ENCODE peak calls at places on chromosomes 12 and 14, in nine cellular contexts. Q is A549, O is HepG2, C is NB4, N is WTC11, X is K562, R is endothelial cell of umbilical vein, E is GM12878, J is SK-N-SH. I is an unnamed sample.

GRCh38 chr12:95982602-95983001 is 13.5 kb downstream of the HAL start:
- DNase-seq in O (no peak), C (no peak), R (no peak), J (no peak), N (no peak), Q (no peak), E (no peak), X (no peak), I (no peak)

GRCh38 chr12:57118711-57119271 is 7.6 kb upstream of the STAT6 start:
- DNase-seq in R (no peak), E (no peak), N (no peak), C (peak), J (no peak), Q (no peak), X (no peak), O (no peak), I (no peak)

GRCh38 chr12:112116232-112117060 is 7.9 kb upstream of the NAA25 start:
- DNase-seq in Q (peak), O (peak), J (peak), C (peak), N (peak), X (peak), E (no peak), R (peak), I (peak)

GRCh38 chr12:82708507-82708906 is 21.8 kb downstream of the TMTC2 start:
- DNase-seq in Q (no peak), X (no peak), N (peak), J (peak), R (no peak), E (no peak), O (no peak), C (no peak), I (no peak)

GRCh38 chr12:28242129-28242887 is 52.1 kb downstream of the CCDC91 start:
- DNase-seq in X (peak), C (peak), Q (no peak), N (no peak), J (no peak), E (no peak), O (no peak), R (no peak), I (no peak)

GRCh38 chr14:95535226-95536021 is 574 bp downstream of the GLRX5 start:
- DNase-seq in E (no peak), O (no peak), C (peak), N (peak), X (peak), R (peak), Q (no peak), J (peak), I (no peak)

GRCh38 chr12:91744613-91745012 is 401.0 kb downstream of the BTG1 start:
- DNase-seq in O (no peak), Q (no peak), R (no peak), E (no peak), C (peak), X (no peak), J (peak), N (no peak), I (no peak)

GRCh38 chr12:127052491-127053232 is 1214.3 kb upstream of the TMEM132C start:
- DNase-seq in N (no peak), R (no peak), Q (peak), J (no peak), X (no peak), E (no peak), O (no peak), C (no peak), I (peak)

GRCh38 chr12:88036368-88036965 is 7.3 kb upstream of the C12orf50 start:
- DNase-seq in X (peak), E (no peak), C (peak), N (no peak), R (peak), J (no peak), Q (no peak), O (no peak), I (no peak)

GRCh38 chr12:91978143-91978542 is 167.5 kb downstream of the BTG1 start:
- DNase-seq in E (no peak), O (no peak), R (no peak), J (no peak), X (no peak), C (peak), N (no peak), Q (peak), I (no peak)

GRCh38 chr14:64695071-64695470 is 9.2 kb upstream of the PLEKHG3 start:
- DNase-seq in N (no peak), X (no peak), J (no peak), C (no peak), O (no peak), Q (no peak), R (no peak), E (no peak), I (no peak)

GRCh38 chr12:12976366-12976765 is 23.7 kb downstream of the HEBP1 start:
- DNase-seq in J (no peak), E (no peak), R (peak), Q (peak), O (no peak), X (no peak), N (no peak), C (no peak), I (no peak)

GRCh38 chr12:5379737-5380496 is 52.0 kb upstream of the NTF3 start:
- DNase-seq in C (no peak), J (no peak), E (peak), X (no peak), R (no peak), N (no peak), O (no peak), Q (no peak), I (peak)

DNA sequence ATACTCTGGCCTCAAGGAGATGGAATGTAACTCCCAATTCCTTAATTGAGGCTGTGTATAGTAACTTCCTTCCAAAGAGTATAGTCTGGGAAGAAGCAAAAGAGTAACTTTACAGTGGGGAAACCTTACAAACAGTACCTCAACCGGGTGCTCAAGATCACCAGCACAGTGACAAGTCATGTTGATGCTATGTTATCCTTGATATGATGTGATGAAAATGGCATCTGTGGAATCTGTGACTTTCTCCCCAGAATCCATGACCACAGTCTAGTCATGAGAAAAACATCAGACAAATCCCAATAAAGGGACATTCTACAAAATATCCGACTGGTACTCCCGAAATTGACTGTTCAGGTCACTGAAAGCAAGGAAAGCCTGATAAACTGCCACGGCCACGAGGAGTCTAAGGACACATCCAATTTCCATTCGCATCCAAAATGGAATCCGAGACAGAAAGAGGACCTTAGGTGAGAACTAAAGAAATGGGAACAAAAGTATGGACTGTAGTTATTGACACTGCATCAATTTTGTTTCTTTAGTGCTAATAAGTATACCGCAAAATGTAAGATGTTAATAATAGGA is 97.3 kb upstream of the FRMD6 start:
- DNase-seq in E (no peak), R (peak), C (no peak), O (no peak), Q (peak), X (no peak), J (no peak), N (no peak), I (no peak)
- TF ChIP-seq MAX in E (no peak), R (no peak), C (no peak), O (no peak), Q (no peak), X (no peak), J (no peak), N (no peak), I (no peak)

DNA sequence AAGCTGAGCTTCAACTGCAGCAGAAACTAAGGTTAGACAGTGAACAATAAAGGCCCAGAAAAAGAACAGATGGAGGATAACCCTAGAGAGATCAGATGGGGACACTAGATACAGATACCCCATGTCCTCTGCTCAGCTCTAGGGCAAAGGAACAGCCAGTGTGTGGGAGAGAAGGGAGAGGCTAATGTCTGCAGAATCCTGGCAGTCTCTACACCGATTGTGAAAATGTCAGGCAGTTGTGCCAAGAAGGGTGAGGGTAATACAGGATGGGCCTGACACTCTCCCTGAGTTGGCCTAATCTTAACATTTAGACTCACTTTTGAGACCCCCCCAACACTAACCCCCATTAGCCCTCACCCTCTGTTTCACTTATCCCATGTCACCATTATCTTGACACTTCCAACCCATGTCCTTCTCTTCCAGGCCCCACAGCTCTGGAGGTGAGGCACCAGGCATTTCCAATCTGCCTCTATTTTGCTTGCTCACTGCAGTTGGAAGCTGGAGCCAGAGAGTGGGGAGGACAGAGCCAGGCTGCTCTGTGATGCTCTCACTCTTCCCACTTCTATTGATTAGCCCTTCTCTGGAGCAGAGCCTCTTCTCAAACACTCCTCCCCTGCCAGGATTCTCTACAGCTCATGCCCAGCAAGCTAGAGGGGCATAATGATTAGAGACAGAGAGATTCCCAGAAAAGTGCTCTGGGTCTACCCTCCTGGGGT is 3.0 kb upstream of the BLOC1S1 start:
- DNase-seq in O (no peak), Q (no peak), E (no peak), J (no peak), N (no peak), C (no peak), X (no peak), R (no peak), I (no peak)
- TF ChIP-seq MAX in O (no peak), Q (no peak), E (no peak), J (no peak), N (no peak), C (no peak), X (no peak), R (no peak), I (no peak)

GRCh38 chr14:91369628-91370445 is 47.8 kb downstream of the CCDC88C start:
- DNase-seq in J (no peak), N (no peak), X (no peak), C (no peak), Q (no peak), O (peak), E (no peak), R (peak), I (no peak)
- TF ChIP-seq MAX in J (no peak), N (no peak), X (no peak), C (no peak), Q (no peak), O (no peak), E (no peak), R (no peak), I (no peak)

DNA sequence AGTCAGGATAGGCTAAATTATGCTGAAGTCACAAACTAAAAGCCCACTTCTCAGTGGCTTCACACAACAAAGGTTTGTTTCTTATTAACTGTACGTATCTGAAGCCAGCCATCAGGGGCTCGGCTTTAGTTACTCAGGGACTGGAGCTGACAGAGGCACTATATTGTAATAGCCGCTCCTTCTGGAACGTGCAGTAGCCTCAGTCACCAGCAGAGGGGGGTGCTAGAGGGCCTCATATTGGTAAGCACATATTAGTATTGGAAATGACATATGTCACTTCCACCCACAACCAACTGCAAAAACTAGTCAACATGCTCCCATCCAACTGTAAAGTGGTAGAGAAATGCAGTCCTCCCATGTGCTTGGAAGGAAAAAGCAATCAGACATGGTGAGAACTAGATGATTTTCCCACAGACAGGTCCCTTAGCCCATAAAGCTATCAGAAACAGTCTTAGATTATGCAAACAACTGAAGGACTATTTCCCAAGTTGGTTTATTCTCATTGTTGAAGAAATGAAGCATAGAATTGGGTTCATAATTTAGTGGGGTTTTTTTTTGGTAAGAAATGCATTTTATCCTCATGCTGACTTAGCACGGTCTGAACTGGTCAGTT is 183.6 kb upstream of the G2E3 start:
- DNase-seq in Q (peak), R (peak), E (no peak), N (peak), J (peak), X (peak), O (peak), C (peak), I (peak)
- TF ChIP-seq MAX in Q (no peak), R (no peak), E (no peak), N (no peak), J (no peak), X (no peak), O (no peak), C (no peak), I (no peak)

GRCh38 chr12:99709619-99710018 is 62.1 kb downstream of the GARIN6 start:
- DNase-seq in O (no peak), R (no peak), J (no peak), Q (no peak), X (no peak), N (no peak), C (no peak), E (no peak), I (no peak)

GRCh38 chr12:99704458-99704857 is 56.9 kb downstream of the GARIN6 start:
- DNase-seq in X (no peak), O (no peak), E (no peak), R (no peak), N (no peak), J (no peak), C (no peak), Q (no peak), I (no peak)

GRCh38 chr12:99707883-99708282 is 60.3 kb downstream of the GARIN6 start:
- DNase-seq in X (no peak), N (no peak), O (no peak), R (no peak), C (no peak), Q (no peak), E (no peak), J (no peak), I (no peak)

GRCh38 chr12:99709116-99709515 is 61.6 kb downstream of the GARIN6 start:
- DNase-seq in E (no peak), R (no peak), J (no peak), Q (no peak), O (no peak), N (no peak), C (no peak), X (no peak), I (no peak)

DNA sequence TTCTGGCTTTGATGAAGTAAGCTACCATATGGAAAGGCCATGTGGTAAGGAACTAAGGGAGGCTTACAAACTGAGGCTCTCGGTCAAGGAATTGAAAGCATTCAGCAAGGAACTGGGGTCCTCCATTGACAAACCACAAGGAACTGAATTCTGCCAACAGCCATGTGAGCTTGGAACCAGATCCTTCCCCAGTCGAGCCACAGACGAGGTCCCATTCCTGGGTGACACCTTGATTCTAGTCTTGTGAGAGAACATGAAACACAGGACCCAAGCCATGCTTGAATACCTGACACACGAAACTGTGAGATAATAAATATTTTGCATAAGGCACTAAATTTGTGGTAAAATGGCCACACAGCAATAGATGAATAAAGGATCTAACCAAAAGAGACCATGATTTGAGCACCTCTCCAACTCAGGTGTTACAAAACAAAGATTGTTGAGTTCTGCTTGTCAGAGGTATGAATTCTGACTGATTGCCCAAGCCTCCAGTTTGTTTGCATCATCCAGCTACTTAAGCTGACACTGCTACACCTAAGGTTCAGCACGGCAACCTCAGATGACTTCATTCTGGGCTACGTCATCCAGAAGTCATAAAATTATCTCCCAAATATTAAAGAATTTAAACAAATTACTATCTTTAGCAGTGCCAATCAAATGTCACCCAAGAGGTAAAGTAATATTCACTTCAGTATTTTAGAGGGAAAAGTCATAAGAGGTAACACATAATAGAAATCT is 59.4 kb downstream of the GARIN6 start:
- DNase-seq in X (no peak), E (no peak), N (no peak), O (no peak), R (no peak), J (no peak), C (no peak), Q (no peak), I (no peak)
- TF ChIP-seq MAX in X (no peak), E (no peak), N (no peak), O (no peak), R (no peak), J (no peak), C (no peak), Q (no peak), I (no peak)

I was measured in HCT116.